ENCODE peak calls at places on chromosomes 12 and 14, in eight cellular contexts. J, Z, V, L, E, N, S and P are unnamed samples.

GRCh38 chr14:68819260-68819691 is 26.4 kb upstream of the ZFP36L1 start:
- DNase-seq in J (no peak), Z (no peak), V (peak; percentile 85), L (no peak), E (no peak), N (peak; percentile 51), S (peak; percentile 36), P (no peak)

GRCh38 chr12:65998031-65998430 is 132.5 kb downstream of the LLPH start:
- DNase-seq in J (no peak), Z (no peak), V (no peak), L (no peak), E (no peak), N (no peak), S (no peak), P (no peak)

GRCh38 chr14:69460093-69460701 is 24.3 kb upstream of the PLEKHD1 start:
- DNase-seq in J (no peak), Z (peak; percentile 11), V (peak; percentile 72), L (peak; percentile 16), E (peak; percentile 73), N (peak; percentile 84), S (peak; percentile 49), P (peak; percentile 44)

GRCh38 chr14:100532916-100533630 is 54.1 kb downstream of the BEGAIN start:
- DNase-seq in J (no peak), Z (no peak), V (peak; percentile 73), L (no peak), E (no peak), N (peak; percentile 62), S (no peak), P (no peak)

GRCh38 chr14:65949711-65950516 is 536.3 kb upstream of the CCDC196 start:
- DNase-seq in J (peak; percentile 19), Z (no peak), V (peak; percentile 24), L (no peak), E (peak; percentile 29), N (no peak), S (peak; percentile 10), P (no peak)

GRCh38 chr12:123142948-123143752 is 7.7 kb downstream of the PITPNM2 start:
- DNase-seq in J (no peak), Z (no peak), V (no peak), L (no peak), E (peak; percentile 66), N (no peak), S (no peak), P (peak; percentile 42)

GRCh38 chr12:119964123-119964522 is 24.9 kb upstream of the BICDL1 start:
- DNase-seq in J (no peak), Z (no peak), V (no peak), L (no peak), E (no peak), N (no peak), S (no peak), P (no peak)

GRCh38 chr14:103296987-103297386 is 37.0 kb upstream of the EIF5 start:
- DNase-seq in J (no peak), Z (no peak), V (no peak), L (no peak), E (no peak), N (no peak), S (no peak), P (no peak)

GRCh38 chr12:26153421-26154154 is 28.8 kb upstream of the BHLHE41 start:
- DNase-seq in J (no peak), Z (no peak), V (peak; percentile 62), L (no peak), E (peak; percentile 75), N (peak; percentile 81), S (no peak), P (no peak)

GRCh38 chr12:113846275-113846674 is 119.8 kb downstream of the RBM19 start:
- DNase-seq in J (no peak), Z (no peak), V (no peak), L (no peak), E (no peak), N (no peak), S (no peak), P (no peak)

GRCh38 chr14:51989293-51990234 is at the start of gene RTRAF:
- DNase-seq in J (peak; percentile 90), Z (peak; percentile 45), V (peak; percentile 91), L (peak; percentile 86), E (peak; percentile 81), N (peak; percentile 99), S (peak; percentile 89), P (peak; percentile 66)

GRCh38 chr12:113055594-113056380 is 743 bp upstream of the DTX1 start:
- DNase-seq in J (no peak), Z (no peak), V (no peak), L (no peak), E (no peak), N (no peak), S (no peak), P (no peak)

GRCh38 chr12:106945261-106945851 is 10.4 kb upstream of the TMEM263 start:
- DNase-seq in J (no peak), Z (no peak), V (no peak), L (no peak), E (no peak), N (no peak), S (no peak), P (no peak)

GRCh38 chr12:49807991-49808580 is 20.1 kb downstream of the NCKAP5L start:
- DNase-seq in J (no peak), Z (no peak), V (no peak), L (no peak), E (no peak), N (no peak), S (no peak), P (no peak)

GRCh38 chr12:121036810-121037326 is 2.2 kb downstream of the OASL start:
- DNase-seq in J (no peak), Z (no peak), V (no peak), L (no peak), E (no peak), N (peak; percentile 91), S (no peak), P (no peak)

GRCh38 chr14:104732931-104733681 is 9.1 kb downstream of the ADSS1 start:
- DNase-seq in J (no peak), Z (no peak), V (no peak), L (no peak), E (no peak), N (no peak), S (no peak), P (no peak)

GRCh38 chr14:21169587-21169986 is 13.7 kb upstream of the OR5AU1 start:
- DNase-seq in J (no peak), Z (no peak), V (no peak), L (no peak), E (no peak), N (no peak), S (no peak), P (no peak)

GRCh38 chr12:118402251-118402650 is 25.9 kb downstream of the SUDS3 start:
- DNase-seq in J (no peak), Z (no peak), V (no peak), L (no peak), E (no peak), N (peak; percentile 92), S (no peak), P (no peak)

GRCh38 chr12:105481906-105482305 is 151.4 kb downstream of the C12orf75 start:
- DNase-seq in J (no peak), Z (no peak), V (no peak), L (no peak), E (no peak), N (no peak), S (no peak), P (no peak)

GRCh38 chr12:52971701-52972329 is 22.9 kb downstream of the KRT18 start:
- DNase-seq in J (no peak), Z (no peak), V (no peak), L (no peak), E (peak; percentile 49), N (peak; percentile 87), S (no peak), P (no peak)

GRCh38 chr12:4915752-4916151 is 6.0 kb downstream of the KCNA1 start:
- DNase-seq in J (no peak), Z (no peak), V (no peak), L (no peak), E (no peak), N (no peak), S (no peak), P (no peak)

GRCh38 chr12:63302269-63302940 is 151.4 kb upstream of the AVPR1A start:
- DNase-seq in J (no peak), Z (no peak), V (no peak), L (no peak), E (no peak), N (no peak), S (no peak), P (no peak)

GRCh38 chr12:30930238-30931010 is 3.9 kb downstream of the TSPAN11 start:
- DNase-seq in J (no peak), Z (no peak), V (no peak), L (no peak), E (no peak), N (no peak), S (no peak), P (no peak)

GRCh38 chr12:21697829-21698630 is 40.4 kb upstream of the LDHB start:
- DNase-seq in J (no peak), Z (no peak), V (no peak), L (no peak), E (peak; percentile 7), N (peak; percentile 21), S (no peak), P (no peak)

GRCh38 chr12:120015313-120015712 is 26.3 kb downstream of the BICDL1 start:
- DNase-seq in J (peak; percentile 38), Z (no peak), V (no peak), L (peak; percentile 27), E (no peak), N (no peak), S (peak; percentile 42), P (no peak)

GRCh38 chr14:61406198-61406597 is 84.8 kb downstream of the PRKCH start:
- DNase-seq in J (no peak), Z (no peak), V (no peak), L (no peak), E (no peak), N (no peak), S (no peak), P (no peak)

GRCh38 chr14:54200726-54201125 is 196.1 kb upstream of the CDKN3 start:
- DNase-seq in J (no peak), Z (no peak), V (no peak), L (no peak), E (no peak), N (peak; percentile 58), S (no peak), P (no peak)

GRCh38 chr12:583251-583869 is 79.9 kb downstream of the NINJ2 start:
- DNase-seq in J (no peak), Z (no peak), V (peak; percentile 7), L (no peak), E (peak; percentile 84), N (no peak), S (no peak), P (no peak)

GRCh38 chr12:52257074-52257551 is 17.3 kb upstream of the KRT86 start:
- DNase-seq in J (no peak), Z (no peak), V (no peak), L (no peak), E (no peak), N (no peak), S (no peak), P (no peak)